ENCODE peak calls at places on chromosome 17, in six cellular contexts. C is transverse colon, Y is A549, F is suprapubic skin, X is K562, E is H1. G is an unnamed sample.

GRCh38 chr17:74176546-74177001 is 26.9 kb upstream of the RPL38 start:
- DNase-seq in C (peak), Y (peak), F (no peak), X (peak), E (peak), G (peak)

GRCh38 chr17:29510953-29511352 is 55.9 kb downstream of the ABHD15 start:
- DNase-seq in C (no peak), Y (no peak), F (no peak), X (no peak), E (no peak), G (no peak)

GRCh38 chr17:70905796-70906195 is 736.5 kb downstream of the KCNJ2 start:
- DNase-seq in C (no peak), Y (no peak), F (no peak), X (no peak), E (no peak), G (peak)

GRCh38 chr17:10683853-10684252 is 13.5 kb downstream of the SCO1 start:
- DNase-seq in C (no peak), Y (peak), F (no peak), X (no peak), E (no peak), G (no peak)

GRCh38 chr17:183021-183420 is 1.6 kb upstream of the DOC2B start:
- DNase-seq in C (no peak), Y (no peak), F (no peak), X (no peak), E (no peak), G (no peak)

GRCh38 chr17:3535253-3535995 is 22.2 kb downstream of the TRPV3 start:
- DNase-seq in C (peak), Y (peak), F (no peak), X (peak), E (peak), G (no peak)

GRCh38 chr17:48441231-48441711 is 11.3 kb upstream of the SKAP1 start:
- DNase-seq in C (no peak), Y (no peak), F (no peak), X (no peak), E (no peak), G (no peak)

GRCh38 chr17:6186998-6187397 is 116.8 kb downstream of the WSCD1 start:
- DNase-seq in C (no peak), Y (no peak), F (no peak), X (no peak), E (no peak), G (no peak)

GRCh38 chr17:60741031-60741430 is 63.4 kb downstream of the BCAS3 start:
- DNase-seq in C (no peak), Y (no peak), F (no peak), X (no peak), E (no peak), G (no peak)

GRCh38 chr17:42518755-42519545 is 17.1 kb upstream of the NAGLU start:
- DNase-seq in C (peak), Y (no peak), F (no peak), X (peak), E (no peak), G (no peak)

GRCh38 chr17:77867308-77867781 is 91.2 kb upstream of the TNRC6C start:
- DNase-seq in C (no peak), Y (no peak), F (no peak), X (no peak), E (no peak), G (no peak)

GRCh38 chr17:69492410-69493071 is 78.0 kb downstream of the MAP2K6 start:
- DNase-seq in C (no peak), Y (peak), F (no peak), X (no peak), E (no peak), G (no peak)

GRCh38 chr17:14997290-14997689 is 267.8 kb downstream of the PMP22 start:
- DNase-seq in C (no peak), Y (no peak), F (no peak), X (no peak), E (no peak), G (no peak)

GRCh38 chr17:688100-688989 is 26.3 kb downstream of the VPS53 start:
- DNase-seq in C (peak), Y (no peak), F (no peak), X (no peak), E (no peak), G (no peak)

GRCh38 chr17:79979201-79979840 is 56.4 kb downstream of the TBC1D16 start:
- DNase-seq in C (no peak), Y (no peak), F (peak), X (no peak), E (no peak), G (no peak)

GRCh38 chr17:60137731-60138130 is 12.0 kb upstream of the CA4 start:
- DNase-seq in C (no peak), Y (no peak), F (no peak), X (no peak), E (peak), G (no peak)

GRCh38 chr17:8153550-8153956 is 1.3 kb upstream of the PER1 start:
- DNase-seq in C (peak), Y (peak), F (no peak), X (peak), E (no peak), G (peak)
- TF ChIP-seq POLR2A in C (no peak), Y (no peak), F (peak), X (no peak), E (no peak), G (peak)

DNA sequence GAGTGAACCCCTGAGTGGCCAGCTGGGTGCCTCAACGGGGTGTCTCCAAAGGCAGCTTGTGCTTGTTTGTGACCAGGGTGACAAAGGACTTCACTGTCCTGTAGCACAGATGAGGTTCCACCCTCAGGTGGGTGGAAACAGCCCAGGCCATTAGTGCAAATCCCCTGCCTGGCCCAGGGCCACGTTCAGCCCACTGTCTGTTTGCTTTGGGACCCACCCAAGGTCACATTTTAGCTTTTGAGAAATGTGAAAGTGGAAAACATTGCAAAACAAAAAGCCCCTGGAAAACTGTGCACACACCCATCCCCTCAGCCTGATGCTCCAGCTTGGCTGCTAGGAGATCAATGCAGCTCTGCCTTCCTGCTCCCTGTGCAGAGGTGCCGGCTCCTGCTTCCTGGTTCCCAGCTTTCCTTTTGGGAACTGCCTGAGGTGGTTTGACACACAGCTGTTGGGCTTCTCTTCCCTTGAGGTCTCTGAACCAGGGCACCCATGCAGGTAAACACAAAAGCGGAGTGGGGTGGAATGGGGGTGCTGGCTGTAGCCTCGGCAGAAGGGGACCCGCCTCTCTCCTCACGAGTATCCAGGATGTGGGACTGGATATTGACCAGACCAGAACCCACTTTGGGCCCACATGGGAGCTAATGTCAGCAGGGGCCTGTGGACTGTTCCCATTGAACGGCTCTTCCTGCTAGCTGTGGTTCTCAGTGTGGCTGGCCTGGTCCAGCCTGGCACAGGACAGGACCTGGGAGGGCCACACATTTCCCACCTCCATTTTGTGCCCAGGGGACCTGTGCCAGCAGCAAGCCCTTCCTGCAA is 7.9 kb upstream of the SPHK1 start:
- DNase-seq in C (no peak), Y (no peak), F (no peak), X (no peak), E (no peak), G (peak)
- TF ChIP-seq EP300 in C (no peak), Y (no peak), F (no peak), X (no peak), E (no peak), G (peak)

DNA sequence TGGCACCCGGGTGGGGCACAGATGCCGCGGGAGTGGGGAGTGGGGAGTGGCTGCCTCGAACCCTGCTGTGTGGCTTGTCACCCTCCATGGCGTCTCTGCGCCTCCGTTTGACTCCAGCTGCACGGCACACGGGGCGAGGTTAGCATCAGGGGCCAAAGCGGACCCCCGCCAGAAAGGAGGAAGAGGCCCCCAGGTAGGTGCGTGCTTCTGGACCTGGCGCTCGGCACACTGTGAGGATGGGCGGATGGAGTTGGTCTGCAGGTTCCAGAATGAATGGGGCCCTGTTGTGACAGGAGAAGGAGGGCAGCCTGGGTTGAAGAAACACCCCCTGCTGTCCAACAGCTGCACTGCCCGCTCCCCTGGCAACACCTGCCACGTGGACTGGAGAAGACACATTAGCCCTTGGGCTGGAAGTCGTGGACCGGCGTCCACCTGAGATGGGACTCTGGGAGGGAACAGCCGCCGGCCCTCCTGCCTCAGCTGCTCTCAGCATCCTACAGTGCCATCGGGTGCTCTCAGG is 9.4 kb upstream of the FASN start:
- DNase-seq in C (no peak), Y (peak), F (no peak), X (no peak), E (peak), G (no peak)
- H3K4me3 ChIP-seq in C (no peak), Y (no peak), F (no peak), X (no peak), E (no peak), G (no peak)

GRCh38 chr17:17963694-17964436 is 8.3 kb downstream of the TOM1L2 start:
- DNase-seq in C (no peak), Y (no peak), F (no peak), X (no peak), E (no peak), G (no peak)

GRCh38 chr17:17963066-17963465 is 9.1 kb downstream of the TOM1L2 start:
- DNase-seq in C (no peak), Y (no peak), F (no peak), X (no peak), E (no peak), G (no peak)

GRCh38 chr17:17957584-17957916 is 14.7 kb downstream of the TOM1L2 start:
- DNase-seq in C (no peak), Y (no peak), F (no peak), X (no peak), E (no peak), G (no peak)

GRCh38 chr17:17959520-17960361 is 12.5 kb downstream of the TOM1L2 start:
- DNase-seq in C (no peak), Y (peak), F (no peak), X (no peak), E (no peak), G (no peak)

GRCh38 chr17:17960500-17961050 is 11.6 kb downstream of the TOM1L2 start:
- DNase-seq in C (no peak), Y (no peak), F (no peak), X (no peak), E (no peak), G (no peak)
- TF ChIP-seq POLR2A in C (no peak), Y (no peak), F (no peak), X (no peak), E (no peak), G (no peak)

DNA sequence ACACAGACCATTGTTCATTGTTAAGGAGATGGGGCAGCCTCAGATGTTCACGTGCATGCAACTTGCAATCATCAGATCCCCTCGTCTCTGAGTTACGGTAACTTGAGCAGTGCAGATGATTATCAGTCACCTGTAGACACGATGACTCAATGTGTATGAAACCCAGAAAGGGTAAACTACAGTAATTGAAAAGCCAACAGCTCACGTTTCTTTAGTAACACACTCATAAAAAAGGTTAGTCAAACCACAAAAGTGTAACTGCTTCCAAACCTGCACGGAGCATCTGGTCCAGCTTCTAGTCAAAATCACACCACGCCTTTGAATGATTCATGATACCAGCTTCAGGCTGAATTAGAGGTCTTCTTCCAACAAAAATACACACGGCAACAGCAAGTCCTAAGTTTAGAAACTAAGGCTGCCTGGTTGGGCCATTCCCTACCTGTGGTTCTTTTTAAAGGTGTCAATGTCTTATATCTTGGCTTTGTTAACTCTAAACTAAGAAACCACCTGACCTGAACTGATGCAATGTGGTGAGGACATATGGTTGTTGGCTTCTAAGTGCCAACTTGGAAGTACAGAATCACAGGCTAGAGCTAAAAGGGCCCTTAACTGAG is 32.3 kb downstream of the GRB7 start:
- DNase-seq in C (no peak), Y (no peak), F (no peak), X (no peak), E (no peak), G (no peak)
- TF ChIP-seq EP300 in C (no peak), Y (no peak), F (no peak), X (peak), E (no peak), G (no peak)